ENCODE peak calls at places on chromosomes 6 and 20, in four cellular contexts. U is skeletal muscle cell, F is NCI-H82, P is uterus. Y is an unnamed sample.
A peak's percentile ranks its signal among the peaks of the same experiment; 100 is the strongest.

GRCh38 chr6:52571099-52571755 is 5.6 kb downstream of the TRAM2 start:
- DNase-seq in U (no peak), F (peak; percentile 85), P (no peak), Y (peak; percentile 25)

GRCh38 chr6:40640591-40641293 is 53.6 kb upstream of the LRFN2 start:
- DNase-seq in U (no peak), F (no peak), P (peak; percentile 21), Y (no peak)

GRCh38 chr20:34163316-34163715 is 51.3 kb upstream of the EIF2S2 start:
- DNase-seq in U (no peak), F (no peak), P (no peak), Y (no peak)

GRCh38 chr6:39251406-39251805 is 22.1 kb upstream of the KCNK5 start:
- DNase-seq in U (no peak), F (peak; percentile 70), P (no peak), Y (peak; percentile 58)

GRCh38 chr20:57071283-57071701 is 195.1 kb downstream of the BMP7 start:
- DNase-seq in U (no peak), F (peak; percentile 43), P (no peak), Y (no peak)

GRCh38 chr20:37526839-37527637 is 638 bp downstream of the BLCAP start:
- DNase-seq in U (no peak), F (peak; percentile 45), P (no peak), Y (no peak)

GRCh38 chr6:68233623-68234022 is 401.5 kb upstream of the ADGRB3 start:
- DNase-seq in U (no peak), F (no peak), P (no peak), Y (no peak)

GRCh38 chr6:114042267-114043075 is 71.5 kb upstream of the HDAC2 start:
- DNase-seq in U (no peak), F (peak; percentile 93), P (no peak), Y (no peak)

GRCh38 chr6:12126051-12126450 is 113.9 kb downstream of the HIVEP1 start:
- DNase-seq in U (no peak), F (no peak), P (no peak), Y (no peak)

GRCh38 chr6:44439270-44440045 is 52.0 kb downstream of the CDC5L start:
- DNase-seq in U (peak; percentile 78), F (no peak), P (no peak), Y (no peak)

GRCh38 chr6:39130691-39131090 is 15.7 kb upstream of the SAYSD1 start:
- DNase-seq in U (no peak), F (no peak), P (no peak), Y (no peak)

Y was measured in WERI-Rb-1.